ENCODE peak calls at places on chromosomes 16 and 17, in five cellular contexts. Z is H9, C is IMR-90, D is mesendoderm, G is neuronal stem cell. K is an unnamed sample.

GRCh38 chr17:73594598-73594997 is 49.6 kb downstream of the SDK2 start:
- DNase-seq in Z (no peak), C (no peak), D (no peak), G (no peak), K (no peak)

GRCh38 chr17:18315498-18316360 is 636 bp downstream of the SMCR8 start:
- DNase-seq in Z (no peak), C (peak), D (no peak), G (no peak), K (no peak)

GRCh38 chr16:75219088-75219487 is 300 bp downstream of the CTRB1 start:
- DNase-seq in Z (no peak), C (no peak), D (no peak), G (no peak), K (no peak)

GRCh38 chr16:5874899-5875298 is 777.3 kb upstream of the EEF2KMT start:
- DNase-seq in Z (no peak), C (no peak), D (no peak), G (no peak), K (no peak)

GRCh38 chr17:49971848-49972485 is 3.0 kb downstream of the DLX4 start:
- DNase-seq in Z (peak), C (no peak), D (peak), G (no peak), K (no peak)

GRCh38 chr17:77531002-77531401 is 390.2 kb downstream of the SEC14L1 start:
- DNase-seq in Z (no peak), C (no peak), D (no peak), G (no peak), K (no peak)

GRCh38 chr17:80036715-80037477 is 454 bp downstream of the CCDC40 start:
- DNase-seq in Z (peak), C (no peak), D (peak), G (peak), K (peak)

GRCh38 chr16:73390936-73391335 is 343.0 kb upstream of the ZFHX3 start:
- DNase-seq in Z (no peak), C (peak), D (no peak), G (no peak), K (no peak)

GRCh38 chr16:62041401-62041800 is 5.2 kb upstream of the CDH8 start:
- DNase-seq in Z (peak), C (no peak), D (peak), G (no peak), K (peak)

GRCh38 chr16:6265956-6266355 is 1066.7 kb upstream of the RBFOX1 start:
- DNase-seq in Z (no peak), C (no peak), D (no peak), G (no peak), K (no peak)

DNA sequence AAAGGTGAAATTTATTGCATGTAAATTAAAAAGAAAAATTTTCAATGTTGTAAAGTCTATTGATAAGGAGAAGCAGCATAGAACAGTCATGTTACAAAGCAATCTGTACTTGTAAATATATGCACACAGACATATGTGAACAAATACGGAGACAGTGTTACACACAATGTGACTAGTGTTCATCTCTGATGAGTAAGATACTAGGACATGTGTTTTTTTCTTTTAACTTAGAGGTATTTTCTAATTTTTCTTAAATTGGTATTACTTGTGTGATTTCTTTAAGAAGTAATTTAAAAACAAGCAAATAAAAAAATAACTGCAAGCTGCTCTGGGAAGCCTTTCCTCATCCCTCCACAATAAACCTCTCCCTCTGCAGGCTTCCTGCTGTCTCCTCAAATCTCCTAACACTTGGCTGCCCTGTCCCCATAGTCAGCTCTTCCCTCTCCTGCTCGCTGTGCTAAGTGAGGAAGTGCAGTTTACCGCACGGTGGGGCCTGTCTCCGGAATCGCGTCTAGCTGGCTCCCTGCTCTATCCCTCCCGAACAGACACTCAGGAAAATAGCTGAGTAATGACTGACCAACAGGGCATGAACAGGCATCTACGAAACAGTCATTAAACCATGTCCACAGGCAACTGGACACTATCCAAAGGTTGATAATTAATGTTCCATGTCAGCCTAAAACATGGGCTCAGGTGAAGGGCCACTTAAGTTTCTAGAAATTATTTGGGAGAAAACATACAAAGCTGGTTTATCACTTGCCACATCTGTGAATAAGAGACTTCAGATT is 35.9 kb downstream of the CMTM4 start:
- DNase-seq in Z (no peak), C (peak), D (peak), G (peak), K (peak)
- H2BK5ac ChIP-seq in Z (no peak), C (peak), D (no peak), G (no peak), K (no peak)

DNA sequence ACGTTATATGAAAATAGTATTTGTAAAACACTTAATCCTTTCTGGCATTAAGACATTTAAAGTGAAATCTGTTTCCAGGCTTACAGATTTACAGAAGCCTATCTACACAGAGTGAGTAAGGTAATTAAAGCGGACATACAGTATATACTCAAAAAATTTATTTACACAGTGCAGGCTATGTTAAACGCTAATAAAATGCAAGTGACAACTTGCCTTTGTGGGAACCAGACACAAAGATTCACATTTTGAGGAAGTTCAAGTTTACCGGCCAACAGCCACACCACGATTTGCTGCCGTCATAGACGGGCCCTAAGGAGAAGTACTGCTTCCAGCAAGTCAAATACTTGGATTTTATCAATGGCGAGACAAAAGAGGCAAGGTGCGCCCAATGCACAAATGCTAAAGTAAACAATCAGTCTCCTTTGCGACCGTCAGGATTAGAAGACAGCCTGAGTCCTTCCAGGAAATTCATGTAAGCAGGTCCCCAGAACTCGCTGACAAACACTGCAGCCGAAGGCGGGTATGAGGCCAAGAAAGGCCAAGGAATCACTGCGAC is 799 bp downstream of the VPS35 start:
- DNase-seq in Z (no peak), C (peak), D (no peak), G (no peak), K (no peak)
- H4K8ac ChIP-seq in Z (no peak), C (peak), D (no peak), G (no peak), K (no peak)

DNA sequence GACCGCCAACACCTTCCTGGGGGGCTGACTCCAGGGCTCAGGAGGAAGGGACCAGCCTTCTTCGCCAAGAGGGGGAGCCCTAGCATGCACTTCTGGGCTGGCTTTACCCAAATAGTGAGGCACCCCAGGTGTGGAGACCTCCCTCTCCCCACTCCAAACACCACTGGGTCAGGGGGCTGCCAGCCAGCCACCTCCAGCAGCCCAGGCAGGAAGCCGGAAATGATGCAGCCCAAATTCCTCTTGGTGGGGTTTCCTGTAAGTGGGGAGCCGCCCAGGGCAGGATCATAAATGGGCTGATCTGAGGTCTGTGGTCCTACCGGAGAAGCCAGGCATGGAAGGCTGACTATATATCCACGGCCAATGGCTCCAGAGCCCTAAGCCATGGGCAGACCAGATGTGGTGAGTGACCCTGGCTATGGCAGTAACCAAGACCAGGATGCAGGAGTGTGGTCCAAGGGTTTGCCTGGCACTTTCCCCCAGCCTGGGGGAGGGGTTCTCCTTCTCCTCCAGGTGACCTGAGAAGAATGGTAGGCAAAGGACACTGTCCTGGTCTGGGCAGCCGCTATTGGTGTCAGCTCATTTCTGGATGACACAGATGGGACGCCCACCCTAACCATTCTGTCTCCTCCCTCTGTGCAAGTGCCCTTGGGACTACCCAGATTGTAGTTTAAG is 4.2 kb downstream of the GIT1 start:
- DNase-seq in Z (no peak), C (no peak), D (no peak), G (no peak), K (no peak)
- H2BK5ac ChIP-seq in Z (no peak), C (no peak), D (no peak), G (peak), K (no peak)

GRCh38 chr16:974606-975312 is 4.0 kb upstream of the LMF1 start:
- DNase-seq in Z (no peak), C (no peak), D (no peak), G (no peak), K (no peak)
- H4K8ac ChIP-seq in Z (no peak), C (no peak), D (no peak), G (no peak), K (no peak)

K was measured in mesenchymal stem cell.